ENCODE peak calls at places on chromosomes 7 and 10, in five cellular contexts. U is heart left ventricle, I is GM12865, P is psoas muscle, Y is IMR-90. W is an unnamed sample.

GRCh38 chr7:140876519-140877248 is 48.0 kb downstream of the BRAF start:
- DNase-seq in P (no peak), I (peak), U (no peak), Y (peak), W (no peak)

GRCh38 chr10:103772096-103772845 is 83.1 kb downstream of the SH3PXD2A start:
- DNase-seq in P (peak), U (peak), Y (peak), I (peak), W (peak)

GRCh38 chr7:11817111-11817710 is 14.8 kb downstream of the THSD7A start:
- DNase-seq in U (no peak), P (no peak), Y (no peak), I (no peak), W (no peak)

GRCh38 chr7:137592232-137592896 is 248.8 kb upstream of the PTN start:
- DNase-seq in I (peak), P (peak), U (peak), Y (peak), W (peak)

GRCh38 chr7:7122701-7123281 is 59.6 kb upstream of the C1GALT1 start:
- DNase-seq in I (no peak), P (no peak), Y (peak), U (no peak), W (no peak)

GRCh38 chr7:158957921-158958471 is 101.6 kb downstream of the DYNC2I1 start:
- DNase-seq in Y (no peak), P (no peak), I (peak), U (no peak), W (no peak)

GRCh38 chr10:120977892-120978291 is 126.7 kb downstream of the WDR11 start:
- DNase-seq in I (no peak), U (no peak), Y (no peak), P (no peak), W (no peak)

GRCh38 chr7:29330136-29330535 is 135.6 kb downstream of the CHN2 start:
- DNase-seq in P (no peak), I (no peak), U (no peak), Y (no peak), W (no peak)

GRCh38 chr7:45592230-45592991 is 18.2 kb downstream of the ADCY1 start:
- DNase-seq in U (no peak), I (no peak), Y (no peak), P (no peak), W (peak)

GRCh38 chr7:100504887-100505611 is 21.3 kb downstream of the NYAP1 start:
- DNase-seq in U (no peak), P (no peak), Y (no peak), I (no peak), W (no peak)

GRCh38 chr10:126598009-126598408 is 72.5 kb downstream of the C10orf90 start:
- DNase-seq in I (peak), P (no peak), U (no peak), Y (peak), W (no peak)

GRCh38 chr10:32446701-32447406 is 914 bp downstream of the CCDC7 start:
- DNase-seq in U (no peak), Y (peak), I (peak), P (no peak), W (no peak)

GRCh38 chr7:32428546-32428945 is 61.6 kb downstream of the LSM5 start:
- DNase-seq in U (no peak), P (no peak), Y (no peak), I (no peak), W (no peak)

GRCh38 chr7:47008461-47008860 is 573.5 kb downstream of the TNS3 start:
- DNase-seq in I (no peak), Y (peak), U (no peak), P (no peak), W (no peak)

GRCh38 chr10:68576118-68576517 is 16.0 kb downstream of the TET1 start:
- DNase-seq in P (no peak), I (no peak), U (no peak), Y (no peak), W (no peak)
- TF ChIP-seq CTCF in P (no peak), I (no peak), U (no peak), Y (no peak), W (no peak)

GRCh38 chr7:31083205-31083801 is 31.2 kb downstream of the ADCYAP1R1 start:
- DNase-seq in I (no peak), Y (no peak), U (no peak), P (no peak), W (no peak)

GRCh38 chr7:31084226-31084625 is 32.1 kb downstream of the ADCYAP1R1 start:
- DNase-seq in P (no peak), U (no peak), Y (no peak), I (no peak), W (no peak)

GRCh38 chr7:31080112-31080511 is 28.0 kb downstream of the ADCYAP1R1 start:
- DNase-seq in I (no peak), Y (no peak), U (no peak), P (no peak), W (no peak)

GRCh38 chr7:31082017-31082416 is 29.9 kb downstream of the ADCYAP1R1 start:
- DNase-seq in Y (no peak), P (peak), I (no peak), U (no peak), W (no peak)

GRCh38 chr7:31082450-31082849 is 30.3 kb downstream of the ADCYAP1R1 start:
- DNase-seq in I (no peak), U (no peak), Y (no peak), P (peak), W (no peak)
- TF ChIP-seq CTCF in I (no peak), U (no peak), Y (no peak), P (no peak), W (no peak)

GRCh38 chr10:84743483-84743882 is 415.1 kb downstream of the CCSER2 start:
- DNase-seq in U (no peak), I (peak), P (no peak), Y (no peak), W (no peak)
- TF ChIP-seq CTCF in U (no peak), I (peak), P (no peak), Y (peak), W (peak)

DNA sequence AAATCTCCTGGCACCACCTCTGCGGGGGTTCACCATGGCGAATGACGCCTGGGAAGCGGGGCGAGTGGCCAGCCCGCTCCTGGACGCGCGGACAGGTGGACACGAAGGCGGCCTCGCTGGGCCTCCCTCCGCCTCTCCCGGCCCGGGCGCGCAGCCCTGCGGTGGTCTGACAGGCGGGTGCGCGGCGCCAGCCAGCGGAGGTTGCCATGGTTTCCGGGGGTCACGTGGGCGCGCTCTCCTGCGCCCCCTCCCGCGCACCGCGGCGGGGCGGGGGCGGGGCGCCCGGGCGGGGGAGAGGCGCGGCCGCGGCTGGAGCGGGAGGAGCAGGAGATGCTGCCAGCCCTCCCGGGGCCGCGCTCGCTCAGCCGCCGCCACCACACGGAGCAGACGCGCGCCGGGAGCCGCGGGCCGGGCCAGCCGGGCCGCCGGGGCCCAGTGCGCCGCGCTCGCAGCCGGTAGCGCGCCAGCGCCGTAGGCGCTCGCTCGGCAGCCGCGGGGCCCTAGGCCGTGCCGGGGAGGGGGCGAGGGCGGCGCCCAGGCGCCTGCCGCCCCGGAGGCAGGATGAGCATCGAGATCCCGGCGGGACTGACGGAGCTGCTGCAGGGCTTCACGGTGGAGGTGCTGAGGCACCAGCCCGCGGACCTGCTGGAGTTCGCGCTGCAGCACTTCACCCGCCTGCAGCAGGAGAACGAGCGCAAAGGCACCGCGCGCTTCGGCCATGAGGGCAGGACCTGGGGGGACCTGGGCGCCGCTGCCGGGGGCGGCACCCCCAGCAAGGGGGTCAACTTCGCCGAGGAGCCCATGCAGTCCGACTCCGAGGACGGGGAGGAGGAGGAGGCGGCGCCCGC is at the start of gene PRKAR2B:
- DNase-seq in U (peak), I (peak), Y (peak), P (peak), W (peak)
- TF ChIP-seq CTCF in U (no peak), I (no peak), Y (peak), P (no peak), W (no peak)

GRCh38 chr10:52484426-52485065 is 170.5 kb downstream of the DKK1 start:
- DNase-seq in Y (no peak), I (no peak), P (no peak), U (no peak), W (no peak)

GRCh38 chr10:52491246-52492000 is 177.3 kb downstream of the DKK1 start:
- DNase-seq in I (no peak), P (no peak), Y (peak), U (no peak), W (no peak)

GRCh38 chr10:52485486-52485885 is 171.4 kb downstream of the DKK1 start:
- DNase-seq in P (no peak), I (no peak), Y (no peak), U (no peak), W (no peak)

GRCh38 chr10:52486840-52487611 is 172.9 kb downstream of the DKK1 start:
- DNase-seq in Y (peak), P (no peak), I (no peak), U (no peak), W (no peak)

DNA sequence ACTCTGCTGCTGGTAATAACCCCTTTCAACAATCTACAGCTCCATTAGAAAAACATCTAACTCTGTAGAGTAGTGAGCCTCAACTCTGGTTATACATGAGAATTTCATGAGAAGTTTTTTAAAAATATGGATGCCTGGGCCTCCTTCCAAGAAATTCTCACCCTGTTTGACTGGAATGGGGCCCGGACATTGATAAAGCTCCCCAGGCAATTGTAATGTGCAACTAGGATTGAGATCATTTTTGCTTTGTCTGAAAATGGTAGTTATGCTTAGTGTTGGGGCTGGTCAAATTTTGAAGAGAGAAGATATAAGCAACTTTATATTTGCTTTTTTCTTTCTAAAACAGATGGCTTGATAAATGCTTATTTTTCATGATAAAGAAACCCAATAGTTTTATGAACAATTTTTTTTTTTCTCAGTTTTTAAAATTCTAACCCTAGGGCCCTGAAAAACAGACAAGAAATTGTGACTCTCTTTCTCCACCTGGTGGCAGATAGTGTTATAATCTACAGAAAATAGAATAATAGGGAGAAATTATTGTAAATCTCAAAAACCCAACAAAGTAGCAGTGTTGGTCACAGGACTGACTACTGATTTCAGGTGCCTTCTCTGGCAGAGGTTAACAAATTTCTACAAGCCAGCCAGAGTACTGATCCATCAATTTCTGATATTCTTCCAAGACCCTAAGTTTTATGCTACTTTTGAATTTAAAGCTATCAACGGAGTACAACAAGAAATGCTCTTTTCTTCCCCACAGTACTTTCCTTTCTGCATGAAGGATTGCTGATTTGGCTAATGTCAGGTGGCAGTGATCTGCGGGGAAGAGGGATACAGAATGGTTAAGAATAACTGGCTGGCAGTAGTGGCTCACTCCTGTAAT is 174.8 kb downstream of the DKK1 start:
- DNase-seq in U (no peak), P (no peak), I (peak), Y (peak), W (no peak)
- TF ChIP-seq CTCF in U (peak), P (peak), I (peak), Y (peak), W (peak)

GRCh38 chr7:17640730-17641377 is 299.4 kb downstream of the SNX13 start:
- DNase-seq in P (no peak), U (no peak), Y (peak), I (peak), W (no peak)
- TF ChIP-seq CTCF in P (peak), U (peak), Y (peak), I (peak), W (peak)

DNA sequence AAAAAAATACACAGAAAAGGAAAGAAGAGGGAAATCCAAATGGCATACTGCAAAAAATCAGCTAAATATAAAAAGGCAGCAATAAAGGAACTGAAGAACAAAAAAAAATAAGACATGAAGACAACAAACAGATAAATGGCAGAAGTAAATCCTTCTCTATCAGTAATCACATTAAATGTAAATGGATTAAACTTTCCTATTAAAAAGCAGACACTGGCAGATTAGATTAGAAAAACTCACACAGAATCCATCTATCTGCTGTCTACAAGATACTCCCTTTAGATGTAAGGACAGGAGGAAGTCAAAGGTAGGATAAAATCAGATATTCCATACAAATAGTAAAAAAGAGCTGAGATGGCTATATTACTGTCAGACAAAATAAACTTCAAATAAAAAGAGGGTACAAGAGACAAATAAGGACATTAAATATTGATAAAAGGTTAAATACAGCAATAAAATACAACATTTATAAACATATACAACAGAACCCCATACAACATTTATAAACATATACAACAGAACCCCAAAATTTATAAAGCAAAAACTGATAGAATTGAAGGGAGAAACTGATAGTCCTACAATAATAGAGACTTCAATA is 51.4 kb downstream of the CFAP70 start:
- DNase-seq in I (no peak), U (no peak), P (no peak), Y (no peak), W (no peak)
- TF ChIP-seq CTCF in I (no peak), U (no peak), P (no peak), Y (no peak), W (no peak)

DNA sequence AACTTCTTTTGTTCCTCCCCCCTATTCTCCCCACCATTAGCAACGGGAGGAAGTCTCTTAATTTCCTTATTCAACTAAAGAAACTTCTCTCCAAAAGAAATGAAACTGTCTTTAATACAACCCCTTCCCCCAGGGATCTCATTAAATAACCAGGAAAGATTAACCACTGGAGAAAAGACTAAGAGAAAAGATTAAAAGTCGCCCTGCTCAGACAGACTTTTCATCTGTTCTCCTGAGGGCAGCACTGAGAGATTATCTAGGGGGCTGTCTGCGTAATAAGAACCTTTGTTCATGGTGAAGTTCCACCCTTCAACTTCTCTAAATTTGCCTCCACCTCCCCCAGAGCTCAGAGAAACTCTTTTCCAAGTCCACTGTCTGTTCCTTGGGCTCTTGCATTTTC is 105.5 kb downstream of the HGF start:
- DNase-seq in P (no peak), I (no peak), Y (no peak), U (no peak), W (no peak)
- TF ChIP-seq CTCF in P (no peak), I (no peak), Y (no peak), U (no peak), W (no peak)

W was measured in right atrium auricular region.